ENCODE peak calls at places on chromosome 20, in eight cellular contexts. A is IMR-90; P is activated CD8-positive, alpha-beta T cell treated with anti-CD3 and anti-CD28 coated beads for 36 hours; N is SHP77; Y is CD8-positive, alpha-beta memory T cell; B is left kidney; S is stimulated activated CD8-positive, alpha-beta memory T cell treated with anti-CD3 and anti-CD28 coated beads, Interleukin-15, amount 100 ng/mL, for 1 hour; M is activated CD4-positive, alpha-beta T cell treated with anti-CD3 and anti-CD28 coated beads, Interleukin-2, amount 50 U/mL, for 1 hour. R is an unnamed sample.

GRCh38 chr20:51525241-51526104 is 17.0 kb downstream of the NFATC2 start:
- DNase-seq in A (no peak), S (no peak), Y (peak; percentile 55), B (no peak), M (peak; percentile 30), N (no peak), P (peak; percentile 73), R (peak; percentile 36)

GRCh38 chr20:19212524-19213502 is at the start of gene SLC24A3:
- DNase-seq in M (no peak), P (peak; percentile 45), N (no peak), B (peak; percentile 93), Y (no peak), A (no peak), S (no peak), R (no peak)

GRCh38 chr20:64051532-64052325 is 2.3 kb upstream of the SOX18 start:
- DNase-seq in A (no peak), Y (no peak), B (no peak), M (no peak), P (no peak), N (no peak), S (no peak), R (no peak)

GRCh38 chr20:15759546-15760216 is 813.6 kb downstream of the KIF16B start:
- DNase-seq in P (no peak), Y (no peak), B (peak; percentile 68), S (no peak), M (no peak), N (no peak), A (no peak), R (no peak)

GRCh38 chr20:41609476-41609875 is 8.7 kb downstream of the CHD6 start:
- DNase-seq in S (no peak), P (no peak), Y (no peak), N (no peak), A (no peak), M (no peak), B (no peak), R (no peak)

GRCh38 chr20:21355981-21356380 is 41.3 kb downstream of the NKX2-4 start:
- DNase-seq in M (no peak), Y (no peak), S (no peak), N (no peak), P (no peak), A (no peak), B (no peak), R (no peak)

GRCh38 chr20:59019217-59019616 is at the start of gene TUBB1:
- DNase-seq in A (no peak), Y (no peak), B (no peak), S (no peak), P (no peak), N (no peak), M (no peak), R (no peak)

GRCh38 chr20:30485331-30486102 is 771.9 kb upstream of the DEFB115 start:
- DNase-seq in M (no peak), B (no peak), Y (no peak), P (no peak), S (no peak), A (no peak), N (no peak), R (no peak)

GRCh38 chr20:36097331-36097730 is 57.2 kb upstream of the EPB41L1 start:
- DNase-seq in P (no peak), B (no peak), A (peak; percentile 52), Y (no peak), S (no peak), N (no peak), M (no peak), R (no peak)

GRCh38 chr20:62598761-62599194 is 43.5 kb upstream of the SLCO4A1 start:
- DNase-seq in N (no peak), M (no peak), A (no peak), B (no peak), Y (no peak), S (no peak), P (no peak), R (no peak)

GRCh38 chr20:50015993-50016770 is 33.4 kb downstream of the SNAI1 start:
- DNase-seq in A (no peak), Y (no peak), N (no peak), M (no peak), S (no peak), B (peak; percentile 85), P (no peak), R (no peak)

GRCh38 chr20:25238319-25239037 is 9.4 kb upstream of the PYGB start:
- DNase-seq in N (no peak), M (no peak), B (no peak), A (peak; percentile 73), Y (no peak), S (no peak), P (no peak), R (no peak)

GRCh38 chr20:24833592-24833991 is 115.5 kb upstream of the CST7 start:
- DNase-seq in Y (no peak), S (no peak), N (no peak), P (no peak), B (no peak), A (no peak), M (no peak), R (no peak)

GRCh38 chr20:8330785-8331699 is 199.0 kb downstream of the PLCB1 start:
- DNase-seq in A (no peak), M (no peak), S (no peak), N (no peak), B (peak; percentile 77), P (no peak), Y (no peak), R (no peak)

GRCh38 chr20:58852559-58853271 is at the start of gene GNAS:
- DNase-seq in P (peak; percentile 69), N (peak; percentile 45), Y (no peak), A (peak; percentile 60), B (peak; percentile 84), S (no peak), M (peak; percentile 52), R (peak; percentile 35)

GRCh38 chr20:57469418-57470211 is 55.3 kb downstream of the CTCFL start:
- DNase-seq in N (no peak), P (no peak), Y (no peak), S (no peak), A (no peak), M (no peak), B (peak; percentile 95), R (no peak)

GRCh38 chr20:49558826-49559225 is 9.1 kb downstream of the PTGIS start:
- DNase-seq in A (no peak), M (no peak), S (no peak), N (no peak), Y (no peak), P (no peak), B (no peak), R (no peak)

GRCh38 chr20:44145131-44145770 is 41.7 kb downstream of the JPH2 start:
- DNase-seq in M (no peak), A (no peak), N (no peak), B (peak; percentile 68), P (no peak), S (no peak), Y (no peak), R (no peak)

GRCh38 chr20:48523191-48523757 is 304.5 kb downstream of the PREX1 start:
- DNase-seq in Y (no peak), N (no peak), S (no peak), A (peak; percentile 59), M (no peak), P (no peak), B (peak; percentile 97), R (no peak)

GRCh38 chr20:36333841-36334240 is 27.7 kb downstream of the DLGAP4 start:
- DNase-seq in Y (no peak), A (no peak), M (no peak), P (no peak), N (no peak), B (no peak), S (no peak), R (no peak)

GRCh38 chr20:45019764-45020126 is 53.4 kb downstream of the STK4 start:
- DNase-seq in B (peak; percentile 7), Y (no peak), N (no peak), A (peak; percentile 10), S (no peak), M (no peak), P (no peak), R (no peak)

GRCh38 chr20:46021361-46022359 is 7.4 kb upstream of the SLC12A5 start:
- DNase-seq in M (peak; percentile 42), P (peak; percentile 75), S (no peak), B (peak; percentile 77), Y (peak; percentile 34), A (no peak), N (peak; percentile 71), R (peak; percentile 28)

GRCh38 chr20:61285152-61285645 is 33.1 kb downstream of the CDH4 start:
- DNase-seq in Y (no peak), S (no peak), A (no peak), P (no peak), B (no peak), M (no peak), N (no peak), R (no peak)

GRCh38 chr20:9200620-9201019 is 131.7 kb downstream of the PLCB4 start:
- DNase-seq in P (no peak), N (no peak), M (no peak), B (no peak), Y (no peak), A (peak; percentile 68), S (no peak), R (no peak)

GRCh38 chr20:52200870-52201269 is 9.3 kb upstream of the ZFP64 start:
- DNase-seq in S (no peak), M (no peak), A (peak; percentile 8), Y (no peak), P (no peak), B (no peak), N (no peak), R (no peak)

GRCh38 chr20:4335722-4336121 is 320.4 kb upstream of the RNF24 start:
- DNase-seq in A (no peak), N (no peak), B (no peak), P (no peak), Y (no peak), S (no peak), M (no peak), R (no peak)

GRCh38 chr20:10217517-10218410 is 866 bp upstream of the SNAP25 start:
- DNase-seq in Y (no peak), P (peak; percentile 60), S (no peak), A (peak; percentile 96), B (peak; percentile 89), M (no peak), N (peak; percentile 94), R (no peak)

GRCh38 chr20:35821807-35822242 is 50.0 kb downstream of the PHF20 start:
- DNase-seq in N (no peak), M (no peak), Y (no peak), P (no peak), S (no peak), A (peak; percentile 79), B (no peak), R (no peak)

GRCh38 chr20:35001596-35002362 is 46.1 kb downstream of the MYH7B start:
- DNase-seq in P (peak; percentile 12), Y (no peak), M (no peak), B (no peak), A (no peak), N (no peak), S (no peak), R (no peak)

GRCh38 chr20:48824830-48825550 is 2.8 kb downstream of the PREX1 start:
- DNase-seq in P (no peak), S (no peak), B (peak; percentile 26), N (no peak), M (no peak), Y (no peak), A (no peak), R (no peak)

GRCh38 chr20:43508106-43508505 is 609 bp downstream of the L3MBTL1 start:
- DNase-seq in P (no peak), A (no peak), S (no peak), N (no peak), M (no peak), B (peak; percentile 10), Y (no peak), R (no peak)

GRCh38 chr20:63054103-63054474 is 47.3 kb upstream of the BHLHE23 start:
- DNase-seq in M (no peak), S (no peak), B (no peak), N (no peak), Y (no peak), P (no peak), A (no peak), R (no peak)

GRCh38 chr20:49346682-49347081 is 68.8 kb upstream of the ZNFX1 start:
- DNase-seq in Y (no peak), B (no peak), N (no peak), S (no peak), M (no peak), P (no peak), A (no peak), R (no peak)

GRCh38 chr20:17537959-17538358 is 6.8 kb upstream of the BFSP1 start:
- DNase-seq in A (no peak), B (no peak), S (no peak), Y (no peak), M (no peak), N (no peak), P (no peak), R (no peak)